ENCODE peak calls at places on chromosomes 6 and 20, in four cellular contexts. B is AG04450, K is right atrium auricular region, L is cardiac muscle cell. M is an unnamed sample. For H3K27me3, the result is how much of the 10 kb centered on the place peaks cover.

GRCh38 chr6:31727034-31727716 is 1.9 kb downstream of the DDAH2 start:
- DNase-seq in B (no peak), K (no peak), L (no peak), M (no peak)

GRCh38 chr6:32118782-32119628 is 9.0 kb downstream of the ATF6B start:
- DNase-seq in B (peak), K (peak), L (peak), M (peak)

GRCh38 chr6:7846971-7847818 is 63.4 kb downstream of the TXNDC5 start:
- DNase-seq in B (peak), K (no peak), L (no peak), M (no peak)

GRCh38 chr6:26251354-26252081 is 113.5 kb upstream of the BTN3A2 start:
- DNase-seq in B (peak), K (no peak), L (peak), M (no peak)

GRCh38 chr6:87200469-87201174 is 45.3 kb downstream of the ZNF292 start:
- DNase-seq in B (no peak), K (no peak), L (no peak), M (no peak)

GRCh38 chr20:45685896-45686295 is 15.9 kb upstream of the WFDC11 start:
- DNase-seq in B (no peak), K (no peak), L (no peak), M (no peak)

GRCh38 chr6:168035098-168035660 is 37.7 kb downstream of the KIF25 start:
- DNase-seq in B (peak), K (peak), L (peak), M (peak)

GRCh38 chr20:34512266-34512954 is 3.8 kb upstream of the DYNLRB1 start:
- DNase-seq in B (no peak), K (no peak), L (no peak), M (no peak)

GRCh38 chr20:59525500-59526241 is 78.7 kb upstream of the PHACTR3 start:
- DNase-seq in B (no peak), K (no peak), L (peak), M (peak)

GRCh38 chr20:56032251-56032650 is 26.9 kb upstream of the CBLN4 start:
- DNase-seq in B (no peak), K (no peak), L (no peak), M (no peak)

GRCh38 chr6:169868458-169868857 is 117.0 kb downstream of the ERMARD start:
- DNase-seq in B (no peak), K (no peak), L (no peak), M (no peak)

GRCh38 chr20:23180451-23180921 is 94.4 kb upstream of the CD93 start:
- DNase-seq in B (no peak), K (no peak), L (no peak), M (no peak)

GRCh38 chr6:70119218-70119835 is 183.6 kb downstream of the COL9A1 start:
- DNase-seq in B (no peak), K (no peak), L (no peak), M (no peak)

GRCh38 chr6:41604006-41604405 is 34.3 kb upstream of the MDFI start:
- DNase-seq in B (no peak), K (no peak), L (no peak), M (no peak)

GRCh38 chr20:20465259-20465658 is 97.4 kb downstream of the INSM1 start:
- DNase-seq in B (no peak), K (no peak), L (no peak), M (no peak)

GRCh38 chr6:152295346-152295745 is 341.8 kb downstream of the SYNE1 start:
- DNase-seq in B (peak), K (no peak), L (no peak), M (no peak)

GRCh38 chr6:144285548-144285797 is 338 bp downstream of the UTRN start:
- DNase-seq in B (no peak), K (no peak), L (no peak), M (no peak)

GRCh38 chr20:48019940-48020339 is 234.7 kb upstream of the SULF2 start:
- DNase-seq in B (no peak), K (no peak), L (no peak), M (no peak)

GRCh38 chr6:153965996-153966395 is 73.0 kb upstream of the OPRM1 start:
- DNase-seq in B (no peak), K (no peak), L (no peak), M (no peak)

DNA sequence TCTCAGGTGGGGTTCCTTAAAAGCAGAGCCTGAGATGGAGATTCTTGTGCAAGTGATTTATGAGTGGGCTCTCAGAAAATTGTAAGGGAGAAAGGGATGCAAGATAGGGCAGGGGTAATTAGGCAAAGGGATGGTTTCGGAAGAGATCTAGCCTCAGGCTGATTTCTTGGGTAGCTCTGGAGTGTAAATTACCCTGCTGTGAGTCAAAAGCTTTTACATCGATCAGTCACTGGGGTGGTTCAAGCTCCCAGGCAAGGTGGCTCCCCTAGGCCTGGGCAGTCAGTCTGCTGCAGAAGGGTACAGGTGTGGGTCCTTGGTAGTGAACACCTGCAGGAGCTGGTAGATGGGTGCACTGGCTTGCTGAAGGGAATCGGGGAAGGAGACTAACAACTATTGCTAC is 11.1 kb upstream of the PM20D2 start:
- DNase-seq in B (no peak), K (no peak), L (no peak), M (no peak)
- H3K4me3 ChIP-seq in B (no peak), K (no peak), L (no peak), M (no peak)

GRCh38 chr20:40630723-40631631 is 58.1 kb downstream of the MAFB start:
- DNase-seq in B (no peak), K (no peak), L (no peak), M (no peak)
- H3K27me3 ChIP-seq in B (under half), K (under half), L (under half), M (under half)

DNA sequence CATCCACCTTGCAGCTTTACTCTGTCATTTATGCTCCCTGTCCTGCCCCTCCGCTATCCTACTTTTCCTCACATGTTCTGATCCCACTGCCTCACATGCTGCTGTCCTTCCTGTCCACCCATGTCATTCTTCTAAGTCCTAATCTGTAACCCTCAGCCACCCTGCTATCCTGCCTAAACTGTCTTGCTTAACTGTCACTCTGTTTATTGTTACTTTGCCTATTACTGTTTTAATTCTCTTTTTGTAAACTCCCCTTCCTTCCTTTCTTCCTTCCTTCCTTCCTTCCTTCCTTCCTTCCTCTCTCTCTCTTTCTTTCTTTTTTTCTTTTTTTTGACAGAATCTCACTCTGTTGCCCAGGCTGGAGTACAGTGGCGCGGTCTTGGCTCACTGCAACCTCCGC is 1.4 kb downstream of the CUL9 start:
- DNase-seq in B (no peak), K (no peak), L (no peak), M (no peak)
- H3K4me3 ChIP-seq in B (no peak), K (no peak), L (no peak), M (no peak)

DNA sequence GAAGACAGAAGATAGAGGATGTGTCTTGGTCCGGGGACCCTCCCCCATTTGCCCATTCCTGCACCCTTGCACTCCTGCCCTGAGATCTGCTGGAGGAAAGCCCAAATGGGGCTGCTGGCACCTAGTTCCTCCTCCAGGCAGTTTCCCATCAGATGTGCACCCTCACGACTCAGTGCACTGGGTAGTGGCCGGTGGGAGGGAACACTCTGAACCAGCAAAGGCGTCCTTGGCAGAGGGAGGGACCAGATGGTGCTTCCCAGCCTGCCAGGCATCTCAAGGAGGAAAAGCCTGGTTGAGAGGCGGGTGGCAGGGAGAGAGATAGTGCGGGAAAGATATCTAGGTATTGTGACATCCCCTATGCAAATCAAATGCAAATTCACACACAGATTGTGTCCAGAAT is 19.5 kb downstream of the TMEM151B start:
- DNase-seq in B (no peak), K (no peak), L (no peak), M (no peak)
- H3K27me3 ChIP-seq in B (under half), K (under half), L (under half), M (half or more)

DNA sequence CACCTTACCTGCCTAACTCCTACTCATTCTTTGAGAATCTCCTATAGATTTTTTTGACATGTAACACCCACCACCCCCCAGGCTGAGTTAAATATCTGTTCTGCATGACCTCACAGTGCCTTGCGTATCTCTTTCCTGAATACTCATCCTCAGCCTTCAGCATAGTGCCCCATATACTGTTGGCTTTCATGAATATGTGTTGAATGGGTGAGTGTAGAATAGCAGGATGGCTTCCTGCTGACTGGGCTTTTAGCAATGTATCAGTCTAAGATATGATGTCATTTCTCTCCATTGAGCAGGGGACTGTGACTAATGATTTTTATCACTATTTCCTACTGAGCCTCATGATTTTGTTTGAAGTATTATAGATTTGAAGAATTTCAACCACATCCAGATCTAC is 361.6 kb upstream of the MARCKS start:
- DNase-seq in B (peak), K (no peak), L (no peak), M (no peak)
- H3K4me3 ChIP-seq in B (no peak), K (no peak), L (no peak), M (no peak)

DNA sequence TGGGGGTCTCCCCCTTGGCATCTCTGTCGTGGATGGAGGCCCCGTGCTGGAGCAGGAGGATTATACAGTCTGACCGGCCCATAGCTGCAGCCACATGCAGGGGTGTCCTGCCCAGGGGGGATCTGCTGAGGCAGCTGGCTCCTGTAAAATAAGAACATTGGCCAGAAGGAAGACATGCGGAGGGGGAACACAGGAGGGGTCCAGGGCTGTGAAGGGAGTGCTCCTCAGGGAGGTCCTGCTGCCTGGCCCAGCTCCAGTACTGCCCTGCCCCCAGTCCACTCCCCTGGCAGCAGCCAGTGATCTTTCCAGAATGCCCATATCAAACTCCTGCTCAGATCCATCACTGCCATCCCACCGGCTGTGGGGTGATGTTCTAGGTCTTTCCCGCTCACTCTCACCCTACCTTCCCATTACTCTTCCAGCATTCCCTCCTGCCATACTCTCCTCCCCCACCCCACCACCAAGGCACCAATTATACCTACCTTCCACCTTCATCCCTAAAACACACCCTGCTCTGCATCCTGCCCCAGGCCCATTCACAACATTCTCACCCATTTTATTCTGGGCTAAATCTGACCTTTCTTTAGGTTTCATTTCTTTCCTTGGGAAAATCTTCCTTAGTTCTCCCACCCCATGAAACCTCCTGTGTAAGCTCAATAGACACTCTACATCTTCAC is 9.7 kb downstream of the ANKRD60 start:
- DNase-seq in B (no peak), K (no peak), L (no peak), M (no peak)
- H3K27me3 ChIP-seq in B (half or more), K (under half), L (under half), M (under half)

GRCh38 chr6:13305256-13305650 is 23.1 kb downstream of the TBC1D7 start:
- DNase-seq in B (no peak), K (no peak), L (no peak), M (no peak)
- H3K4me3 ChIP-seq in B (no peak), K (no peak), L (no peak), M (no peak)

DNA sequence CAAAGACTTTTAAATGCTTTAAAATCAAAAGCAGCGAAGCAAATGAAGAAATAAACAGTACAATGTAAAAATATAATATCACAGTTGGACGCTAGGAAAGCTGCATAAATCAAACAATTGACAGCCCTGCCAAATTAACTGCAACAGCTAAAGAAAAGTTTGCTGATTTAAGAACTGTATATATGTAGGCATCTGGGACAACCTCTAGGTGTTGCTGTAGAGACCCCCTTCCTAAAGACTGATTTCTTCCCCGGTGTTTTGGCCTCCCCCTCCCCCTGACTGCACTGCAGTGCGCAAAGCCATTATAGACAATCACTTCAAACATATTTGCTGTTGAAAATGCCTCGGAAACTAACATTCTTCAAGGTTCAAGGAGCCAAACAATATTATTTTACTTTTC is 1.1 kb downstream of the ELOVL4 start:
- DNase-seq in B (no peak), K (no peak), L (peak), M (peak)
- H3K27me3 ChIP-seq in B (under half), K (under half), L (under half), M (under half)

GRCh38 chr20:36826556-36827244 is 49.2 kb upstream of the TLDC2 start:
- DNase-seq in B (no peak), K (no peak), L (no peak), M (no peak)
- H3K4me3 ChIP-seq in B (no peak), K (no peak), L (no peak), M (no peak)

M was measured in HAP-1.